ENCODE peak calls at places on chromosomes 16 and 17, in ten cellular contexts. One of them, this sample, is unnamed.

GRCh38 chr17:82963104-82963950 is 116.1 kb upstream of the METRNL start:
- DNase-seq in fibroblast of mammary gland: peak
- DNase-seq in pancreas: peak
- DNase-seq in GM23338: peak
- DNase-seq in colonic mucosa: peak
- DNase-seq in heart left ventricle: peak
- DNase-seq in BJ: peak
- DNase-seq in AG04449: no peak
- DNase-seq in epithelial cell of esophagus: peak
- DNase-seq in sigmoid colon: peak
- DNase-seq in this sample: peak

GRCh38 chr17:12047977-12048376 is 27.3 kb downstream of the MAP2K4 start:
- DNase-seq in sigmoid colon: no peak
- DNase-seq in GM23338: no peak
- DNase-seq in colonic mucosa: no peak
- DNase-seq in BJ: no peak
- DNase-seq in fibroblast of mammary gland: peak
- DNase-seq in pancreas: no peak
- DNase-seq in epithelial cell of esophagus: peak
- DNase-seq in AG04449: no peak
- DNase-seq in heart left ventricle: no peak
- DNase-seq in this sample: peak

GRCh38 chr17:41870097-41870496 is 4.9 kb upstream of the KLHL11 start:
- DNase-seq in heart left ventricle: no peak
- DNase-seq in BJ: no peak
- DNase-seq in epithelial cell of esophagus: no peak
- DNase-seq in GM23338: no peak
- DNase-seq in fibroblast of mammary gland: no peak
- DNase-seq in pancreas: no peak
- DNase-seq in colonic mucosa: no peak
- DNase-seq in AG04449: no peak
- DNase-seq in sigmoid colon: no peak
- DNase-seq in this sample: no peak

GRCh38 chr17:50943575-50943933 is 77.4 kb upstream of the TOB1 start:
- DNase-seq in AG04449: no peak
- DNase-seq in heart left ventricle: no peak
- DNase-seq in sigmoid colon: peak
- DNase-seq in epithelial cell of esophagus: no peak
- DNase-seq in pancreas: peak
- DNase-seq in colonic mucosa: no peak
- DNase-seq in GM23338: no peak
- DNase-seq in BJ: no peak
- DNase-seq in fibroblast of mammary gland: no peak
- DNase-seq in this sample: no peak

GRCh38 chr17:78041401-78042179 is 83.1 kb downstream of the TNRC6C start:
- DNase-seq in pancreas: no peak
- DNase-seq in AG04449: no peak
- DNase-seq in heart left ventricle: no peak
- DNase-seq in colonic mucosa: no peak
- DNase-seq in BJ: no peak
- DNase-seq in sigmoid colon: no peak
- DNase-seq in GM23338: no peak
- DNase-seq in epithelial cell of esophagus: no peak
- DNase-seq in fibroblast of mammary gland: no peak
- DNase-seq in this sample: peak

GRCh38 chr17:82754297-82755208 is 2.7 kb downstream of the TBCD start:
- DNase-seq in BJ: no peak
- DNase-seq in epithelial cell of esophagus: peak
- DNase-seq in heart left ventricle: no peak
- DNase-seq in colonic mucosa: peak
- DNase-seq in sigmoid colon: no peak
- DNase-seq in pancreas: no peak
- DNase-seq in GM23338: peak
- DNase-seq in AG04449: no peak
- DNase-seq in fibroblast of mammary gland: peak
- DNase-seq in this sample: no peak

GRCh38 chr17:64160378-64160777 is 30.4 kb upstream of the ERN1 start:
- DNase-seq in heart left ventricle: no peak
- DNase-seq in AG04449: no peak
- DNase-seq in epithelial cell of esophagus: no peak
- DNase-seq in colonic mucosa: no peak
- DNase-seq in pancreas: no peak
- DNase-seq in GM23338: no peak
- DNase-seq in sigmoid colon: no peak
- DNase-seq in BJ: no peak
- DNase-seq in fibroblast of mammary gland: peak
- DNase-seq in this sample: no peak

GRCh38 chr16:9122342-9122741 is 30.9 kb downstream of the HAPSTR1 start:
- DNase-seq in BJ: no peak
- DNase-seq in AG04449: no peak
- DNase-seq in heart left ventricle: no peak
- DNase-seq in GM23338: no peak
- DNase-seq in fibroblast of mammary gland: no peak
- DNase-seq in pancreas: no peak
- DNase-seq in colonic mucosa: no peak
- DNase-seq in sigmoid colon: peak
- DNase-seq in epithelial cell of esophagus: no peak
- DNase-seq in this sample: no peak

GRCh38 chr16:83958842-83959565 is 6.0 kb downstream of the OSGIN1 start:
- DNase-seq in BJ: no peak
- DNase-seq in AG04449: no peak
- DNase-seq in fibroblast of mammary gland: no peak
- DNase-seq in GM23338: no peak
- DNase-seq in pancreas: no peak
- DNase-seq in colonic mucosa: no peak
- DNase-seq in sigmoid colon: no peak
- DNase-seq in epithelial cell of esophagus: no peak
- DNase-seq in heart left ventricle: no peak
- DNase-seq in this sample: no peak

GRCh38 chr16:70253291-70254094 is 1.8 kb upstream of the EXOSC6 start:
- DNase-seq in colonic mucosa: peak
- DNase-seq in BJ: no peak
- DNase-seq in AG04449: no peak
- DNase-seq in fibroblast of mammary gland: peak
- DNase-seq in heart left ventricle: no peak
- DNase-seq in GM23338: peak
- DNase-seq in pancreas: no peak
- DNase-seq in sigmoid colon: no peak
- DNase-seq in epithelial cell of esophagus: peak
- DNase-seq in this sample: peak

GRCh38 chr17:75589919-75590303 is 2.3 kb downstream of the MYO15B start:
- DNase-seq in heart left ventricle: no peak
- DNase-seq in GM23338: no peak
- DNase-seq in epithelial cell of esophagus: no peak
- DNase-seq in colonic mucosa: no peak
- DNase-seq in AG04449: no peak
- DNase-seq in fibroblast of mammary gland: no peak
- DNase-seq in sigmoid colon: peak
- DNase-seq in pancreas: no peak
- DNase-seq in BJ: no peak
- DNase-seq in this sample: no peak
- H3K4me3 ChIP-seq in heart left ventricle: peak
- H3K4me3 ChIP-seq in GM23338: peak
- H3K4me3 ChIP-seq in epithelial cell of esophagus: no peak
- H3K4me3 ChIP-seq in colonic mucosa: peak
- H3K4me3 ChIP-seq in AG04449: peak
- H3K4me3 ChIP-seq in fibroblast of mammary gland: no peak
- H3K4me3 ChIP-seq in sigmoid colon: peak
- H3K4me3 ChIP-seq in pancreas: peak
- H3K4me3 ChIP-seq in BJ: peak
- H3K4me3 ChIP-seq in this sample: no peak

GRCh38 chr16:29862383-29862883 is 593 bp downstream of the CDIPT start:
- DNase-seq in AG04449: no peak
- DNase-seq in BJ: no peak
- DNase-seq in pancreas: no peak
- DNase-seq in epithelial cell of esophagus: peak
- DNase-seq in colonic mucosa: peak
- DNase-seq in heart left ventricle: peak
- DNase-seq in fibroblast of mammary gland: no peak
- DNase-seq in GM23338: peak
- DNase-seq in sigmoid colon: no peak
- DNase-seq in this sample: peak
- TF ChIP-seq CTCF in AG04449: peak
- TF ChIP-seq CTCF in BJ: peak
- TF ChIP-seq CTCF in pancreas: no peak
- TF ChIP-seq CTCF in epithelial cell of esophagus: no peak
- TF ChIP-seq CTCF in colonic mucosa: no peak
- TF ChIP-seq CTCF in heart left ventricle: peak
- TF ChIP-seq CTCF in fibroblast of mammary gland: peak
- TF ChIP-seq CTCF in GM23338: peak
- TF ChIP-seq CTCF in sigmoid colon: no peak
- TF ChIP-seq CTCF in this sample: peak

DNA sequence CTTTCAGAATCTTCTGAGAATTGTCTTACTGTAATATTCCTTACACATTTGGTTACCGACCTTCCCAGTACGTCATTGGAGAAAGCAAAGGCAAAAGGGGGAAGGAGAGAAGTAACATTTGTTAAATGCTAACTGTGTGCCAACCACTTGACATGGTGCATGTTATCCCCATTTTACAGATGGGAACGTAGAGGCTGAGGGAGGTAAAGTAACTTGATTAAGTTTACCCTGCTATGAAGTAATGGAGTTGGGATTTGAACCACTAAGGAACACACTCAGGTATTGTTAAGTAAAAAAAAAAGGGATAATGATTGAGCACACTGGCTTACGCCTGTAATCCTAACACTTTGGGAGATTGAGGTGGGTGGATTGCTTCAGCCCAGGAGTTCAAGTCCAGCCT is 156.4 kb downstream of the PRKCA start:
- DNase-seq in fibroblast of mammary gland: no peak
- DNase-seq in colonic mucosa: no peak
- DNase-seq in pancreas: no peak
- DNase-seq in heart left ventricle: no peak
- DNase-seq in sigmoid colon: no peak
- DNase-seq in epithelial cell of esophagus: no peak
- DNase-seq in GM23338: no peak
- DNase-seq in BJ: no peak
- DNase-seq in AG04449: no peak
- DNase-seq in this sample: no peak
- H3K4me3 ChIP-seq in fibroblast of mammary gland: no peak
- H3K4me3 ChIP-seq in colonic mucosa: no peak
- H3K4me3 ChIP-seq in pancreas: no peak
- H3K4me3 ChIP-seq in heart left ventricle: no peak
- H3K4me3 ChIP-seq in sigmoid colon: no peak
- H3K4me3 ChIP-seq in epithelial cell of esophagus: no peak
- H3K4me3 ChIP-seq in GM23338: no peak
- H3K4me3 ChIP-seq in BJ: no peak
- H3K4me3 ChIP-seq in AG04449: no peak
- H3K4me3 ChIP-seq in this sample: no peak

DNA sequence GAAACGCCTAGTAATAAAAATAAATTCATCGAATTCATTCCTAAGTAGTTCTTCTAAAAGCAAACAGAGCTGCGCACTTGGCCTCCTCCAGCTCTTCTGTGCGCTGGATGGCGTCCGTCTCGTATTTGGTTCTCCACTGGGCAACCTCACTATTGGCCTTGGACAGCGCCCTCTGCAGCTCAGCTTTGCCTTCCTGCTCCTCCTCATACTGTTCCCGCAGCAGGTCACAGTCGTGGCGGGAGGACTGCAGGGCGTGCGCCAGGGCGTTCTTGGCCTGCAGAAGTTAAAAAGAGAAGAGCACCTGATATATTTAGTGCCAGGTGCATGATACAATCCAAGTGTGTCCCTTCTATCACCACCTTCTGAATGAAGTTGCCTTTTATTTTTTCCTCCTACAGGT is 21.8 kb downstream of the MYH3 start:
- DNase-seq in epithelial cell of esophagus: no peak
- DNase-seq in sigmoid colon: no peak
- DNase-seq in BJ: no peak
- DNase-seq in colonic mucosa: no peak
- DNase-seq in GM23338: peak
- DNase-seq in fibroblast of mammary gland: no peak
- DNase-seq in heart left ventricle: no peak
- DNase-seq in pancreas: no peak
- DNase-seq in AG04449: no peak
- DNase-seq in this sample: no peak
- TF ChIP-seq CTCF in epithelial cell of esophagus: no peak
- TF ChIP-seq CTCF in sigmoid colon: no peak
- TF ChIP-seq CTCF in BJ: peak
- TF ChIP-seq CTCF in colonic mucosa: no peak
- TF ChIP-seq CTCF in GM23338: peak
- TF ChIP-seq CTCF in fibroblast of mammary gland: no peak
- TF ChIP-seq CTCF in heart left ventricle: no peak
- TF ChIP-seq CTCF in pancreas: no peak
- TF ChIP-seq CTCF in AG04449: no peak
- TF ChIP-seq CTCF in this sample: no peak

GRCh38 chr17:7444682-7445010 is 215 bp upstream of the CHRNB1 start:
- DNase-seq in heart left ventricle: no peak
- DNase-seq in BJ: no peak
- DNase-seq in epithelial cell of esophagus: no peak
- DNase-seq in pancreas: no peak
- DNase-seq in sigmoid colon: no peak
- DNase-seq in AG04449: no peak
- DNase-seq in GM23338: no peak
- DNase-seq in colonic mucosa: no peak
- DNase-seq in fibroblast of mammary gland: no peak
- DNase-seq in this sample: no peak
- H3K4me3 ChIP-seq in heart left ventricle: peak
- H3K4me3 ChIP-seq in BJ: no peak
- H3K4me3 ChIP-seq in epithelial cell of esophagus: no peak
- H3K4me3 ChIP-seq in pancreas: peak
- H3K4me3 ChIP-seq in sigmoid colon: no peak
- H3K4me3 ChIP-seq in AG04449: no peak
- H3K4me3 ChIP-seq in GM23338: peak
- H3K4me3 ChIP-seq in colonic mucosa: peak
- H3K4me3 ChIP-seq in fibroblast of mammary gland: no peak
- H3K4me3 ChIP-seq in this sample: no peak

GRCh38 chr17:39664581-39665561 is at the start of gene TCAP:
- DNase-seq in GM23338: peak
- DNase-seq in heart left ventricle: peak
- DNase-seq in BJ: no peak
- DNase-seq in epithelial cell of esophagus: no peak
- DNase-seq in fibroblast of mammary gland: no peak
- DNase-seq in AG04449: no peak
- DNase-seq in pancreas: peak
- DNase-seq in colonic mucosa: no peak
- DNase-seq in sigmoid colon: no peak
- DNase-seq in this sample: no peak

GRCh38 chr17:39666231-39666600 is 1.1 kb downstream of the TCAP start:
- DNase-seq in heart left ventricle: no peak
- DNase-seq in epithelial cell of esophagus: no peak
- DNase-seq in GM23338: no peak
- DNase-seq in sigmoid colon: no peak
- DNase-seq in AG04449: no peak
- DNase-seq in pancreas: no peak
- DNase-seq in BJ: no peak
- DNase-seq in fibroblast of mammary gland: no peak
- DNase-seq in colonic mucosa: no peak
- DNase-seq in this sample: no peak

GRCh38 chr17:39666601-39667261 is 1.5 kb upstream of the PNMT start:
- DNase-seq in GM23338: no peak
- DNase-seq in pancreas: peak
- DNase-seq in heart left ventricle: peak
- DNase-seq in epithelial cell of esophagus: no peak
- DNase-seq in BJ: no peak
- DNase-seq in fibroblast of mammary gland: no peak
- DNase-seq in colonic mucosa: no peak
- DNase-seq in sigmoid colon: no peak
- DNase-seq in AG04449: no peak
- DNase-seq in this sample: no peak

GRCh38 chr17:39667262-39668140 is 752 bp upstream of the PNMT start:
- DNase-seq in GM23338: peak
- DNase-seq in colonic mucosa: no peak
- DNase-seq in AG04449: no peak
- DNase-seq in BJ: no peak
- DNase-seq in fibroblast of mammary gland: no peak
- DNase-seq in sigmoid colon: no peak
- DNase-seq in pancreas: peak
- DNase-seq in heart left ventricle: peak
- DNase-seq in epithelial cell of esophagus: no peak
- DNase-seq in this sample: no peak

GRCh38 chr17:39665642-39666221 is 583 bp downstream of the TCAP start:
- DNase-seq in heart left ventricle: no peak
- DNase-seq in BJ: no peak
- DNase-seq in colonic mucosa: no peak
- DNase-seq in GM23338: no peak
- DNase-seq in AG04449: no peak
- DNase-seq in fibroblast of mammary gland: no peak
- DNase-seq in epithelial cell of esophagus: peak
- DNase-seq in pancreas: peak
- DNase-seq in sigmoid colon: no peak
- DNase-seq in this sample: no peak
- TF ChIP-seq CTCF in heart left ventricle: no peak
- TF ChIP-seq CTCF in BJ: no peak
- TF ChIP-seq CTCF in colonic mucosa: no peak
- TF ChIP-seq CTCF in GM23338: no peak
- TF ChIP-seq CTCF in AG04449: peak
- TF ChIP-seq CTCF in fibroblast of mammary gland: no peak
- TF ChIP-seq CTCF in epithelial cell of esophagus: peak
- TF ChIP-seq CTCF in pancreas: no peak
- TF ChIP-seq CTCF in sigmoid colon: no peak
- TF ChIP-seq CTCF in this sample: no peak